ENCODE peak calls at places on chromosomes 7 and 10, in seven cellular contexts. M is effector memory CD4-positive, alpha-beta T cell; D is heart left ventricle; Z is PC-3; I is tibial nerve; P is aorta; R is CD4-positive, alpha-beta T cell. E is an unnamed sample.

GRCh38 chr7:7151285-7151684 is 31.1 kb upstream of the C1GALT1 start:
- DNase-seq in M (no peak), D (no peak), Z (no peak), I (no peak), P (no peak), R (no peak), E (no peak)

GRCh38 chr10:78648256-78648860 is 420.4 kb upstream of the ZMIZ1 start:
- DNase-seq in M (no peak), D (no peak), Z (peak; percentile 96), I (no peak), P (no peak), R (no peak), E (peak; percentile 86)

GRCh38 chr7:69467826-69468225 is 130.4 kb upstream of the AUTS2 start:
- DNase-seq in M (no peak), D (no peak), Z (no peak), I (no peak), P (no peak), R (no peak), E (no peak)

GRCh38 chr7:137909042-137909441 is 62.3 kb upstream of the DGKI start:
- DNase-seq in M (no peak), D (peak; percentile 42), Z (no peak), I (peak; percentile 50), P (peak; percentile 75), R (no peak), E (no peak)

GRCh38 chr7:75951506-75951905 is 36.6 kb downstream of the POR start:
- DNase-seq in M (no peak), D (peak; percentile 82), Z (peak; percentile 16), I (no peak), P (no peak), R (no peak), E (no peak)

GRCh38 chr10:133318494-133319127 is 9.9 kb downstream of the ZNF511 start:
- DNase-seq in M (peak; percentile 47), D (peak; percentile 58), Z (peak; percentile 66), I (no peak), P (peak; percentile 71), R (peak; percentile 51), E (no peak)

GRCh38 chr7:73520673-73521635 is 1.1 kb downstream of the BAZ1B start:
- DNase-seq in M (no peak), D (no peak), Z (peak; percentile 6), I (no peak), P (no peak), R (no peak), E (no peak)

GRCh38 chr7:28858206-28858605 is 99.9 kb downstream of the TRIL start:
- DNase-seq in M (no peak), D (no peak), Z (peak; percentile 95), I (no peak), P (no peak), R (no peak), E (no peak)

GRCh38 chr10:126921974-126922525 is 16.8 kb downstream of the DOCK1 start:
- DNase-seq in M (no peak), D (no peak), Z (no peak), I (no peak), P (peak; percentile 66), R (no peak), E (no peak)

GRCh38 chr7:69076566-69076965 is 521.7 kb upstream of the AUTS2 start:
- DNase-seq in M (no peak), D (no peak), Z (no peak), I (no peak), P (no peak), R (no peak), E (no peak)

GRCh38 chr10:72126184-72126871 is 38.0 kb upstream of the SPOCK2 start:
- DNase-seq in M (no peak), D (no peak), Z (peak; percentile 58), I (no peak), P (no peak), R (no peak), E (no peak)

GRCh38 chr7:76507723-76508406 is 2.5 kb upstream of the UPK3B start:
- DNase-seq in M (no peak), D (no peak), Z (no peak), I (no peak), P (no peak), R (no peak), E (no peak)

GRCh38 chr10:112716076-112716475 is 234.0 kb upstream of the TCF7L2 start:
- DNase-seq in M (no peak), D (no peak), Z (no peak), I (no peak), P (no peak), R (no peak), E (no peak)

GRCh38 chr7:137354361-137354760 is 10.8 kb upstream of the PTN start:
- DNase-seq in M (no peak), D (no peak), Z (no peak), I (peak; percentile 13), P (no peak), R (no peak), E (no peak)

GRCh38 chr10:70729763-70730357 is 55.3 kb downstream of the TBATA start:
- DNase-seq in M (no peak), D (no peak), Z (no peak), I (no peak), P (no peak), R (no peak), E (no peak)

GRCh38 chr7:922334-923107 is 32.0 kb downstream of the ADAP1 start:
- DNase-seq in M (no peak), D (peak; percentile 27), Z (no peak), I (peak; percentile 11), P (peak; percentile 42), R (peak; percentile 10), E (no peak)

GRCh38 chr7:76515999-76516443 is 5.7 kb downstream of the UPK3B start:
- DNase-seq in M (peak; percentile 22), D (no peak), Z (peak; percentile 51), I (no peak), P (peak; percentile 58), R (no peak), E (no peak)

GRCh38 chr10:132701099-132701845 is 84.7 kb downstream of the NKX6-2 start:
- DNase-seq in M (no peak), D (peak; percentile 25), Z (no peak), I (no peak), P (peak; percentile 32), R (no peak), E (no peak)

GRCh38 chr7:45401155-45401554 is 173.0 kb upstream of the ADCY1 start:
- DNase-seq in M (no peak), D (no peak), Z (no peak), I (no peak), P (no peak), R (no peak), E (no peak)

GRCh38 chr10:34280599-34281374 is 534.3 kb downstream of the PARD3 start:
- DNase-seq in M (no peak), D (no peak), Z (peak; percentile 100), I (no peak), P (no peak), R (no peak), E (peak; percentile 84)

GRCh38 chr7:97179454-97180104 is 62.1 kb downstream of the SDHAF3 start:
- DNase-seq in M (no peak), D (peak; percentile 30), Z (peak; percentile 60), I (no peak), P (peak; percentile 48), R (peak; percentile 9), E (peak; percentile 16)

GRCh38 chr10:49613160-49613881 is 516 bp upstream of the CHAT start:
- DNase-seq in M (no peak), D (no peak), Z (no peak), I (no peak), P (peak; percentile 24), R (no peak), E (no peak)

GRCh38 chr10:50552771-50553535 is 70.8 kb downstream of the SGMS1 start:
- DNase-seq in M (peak; percentile 3), D (no peak), Z (peak; percentile 66), I (no peak), P (no peak), R (no peak), E (peak; percentile 22)

GRCh38 chr10:13512564-13512963 is 16.2 kb downstream of the BEND7 start:
- DNase-seq in M (no peak), D (no peak), Z (no peak), I (no peak), P (no peak), R (no peak), E (no peak)

GRCh38 chr10:32155075-32155516 is 98.9 kb upstream of the KIF5B start:
- DNase-seq in M (no peak), D (no peak), Z (peak; percentile 76), I (no peak), P (no peak), R (no peak), E (no peak)
- H3K27me3 ChIP-seq in M (no peaks in the 10 kb centered on the region), D (no peaks in the 10 kb centered on the region), Z (no peaks in the 10 kb centered on the region), I (no peaks in the 10 kb centered on the region), P (no peaks in the 10 kb centered on the region), R (no peaks in the 10 kb centered on the region), E (no peaks in the 10 kb centered on the region)

GRCh38 chr7:27150568-27151340 is 1.6 kb downstream of the HOXA3 start:
- DNase-seq in M (peak; percentile 42), D (peak; percentile 61), Z (peak; percentile 86), I (no peak), P (peak; percentile 84), R (peak; percentile 44), E (peak; percentile 88)
- H3K27ac ChIP-seq in M (no peak overlapping the region), D (no peak overlapping the region), Z (peak overlapping the region; percentile 84), I (peak overlapping the region; percentile 88), P (no peak overlapping the region), R (no peak overlapping the region), E (no peak overlapping the region)

DNA sequence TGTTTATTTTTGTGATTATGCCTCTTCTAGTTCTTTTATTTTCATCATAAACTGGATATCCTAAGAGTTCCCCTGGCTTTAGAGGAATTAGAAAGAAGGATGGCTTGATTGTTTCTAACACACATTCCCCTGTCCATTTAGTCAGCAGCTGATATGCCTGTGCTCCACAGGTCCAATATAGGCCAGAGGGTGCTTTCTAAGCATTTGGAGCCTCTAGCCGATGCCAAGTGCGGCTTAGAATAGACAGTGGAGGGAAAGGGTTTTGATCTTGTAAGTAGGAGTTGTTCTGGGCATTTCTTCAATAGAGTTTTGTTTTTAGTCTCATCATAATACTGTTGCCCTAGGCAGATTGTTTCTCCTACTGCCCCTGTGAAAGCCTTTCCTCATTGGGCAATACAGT is 6.6 kb downstream of the CYP3A43 start:
- DNase-seq in M (no peak), D (no peak), Z (no peak), I (no peak), P (no peak), R (no peak), E (no peak)
- H3K27me3 ChIP-seq in M (no peaks in the 10 kb centered on the region), D (no peaks in the 10 kb centered on the region), Z (peaks cover 19% of the 10 kb centered on the region), I (no peaks in the 10 kb centered on the region), P (no peaks in the 10 kb centered on the region), R (no peaks in the 10 kb centered on the region), E (peaks cover 16% of the 10 kb centered on the region)

DNA sequence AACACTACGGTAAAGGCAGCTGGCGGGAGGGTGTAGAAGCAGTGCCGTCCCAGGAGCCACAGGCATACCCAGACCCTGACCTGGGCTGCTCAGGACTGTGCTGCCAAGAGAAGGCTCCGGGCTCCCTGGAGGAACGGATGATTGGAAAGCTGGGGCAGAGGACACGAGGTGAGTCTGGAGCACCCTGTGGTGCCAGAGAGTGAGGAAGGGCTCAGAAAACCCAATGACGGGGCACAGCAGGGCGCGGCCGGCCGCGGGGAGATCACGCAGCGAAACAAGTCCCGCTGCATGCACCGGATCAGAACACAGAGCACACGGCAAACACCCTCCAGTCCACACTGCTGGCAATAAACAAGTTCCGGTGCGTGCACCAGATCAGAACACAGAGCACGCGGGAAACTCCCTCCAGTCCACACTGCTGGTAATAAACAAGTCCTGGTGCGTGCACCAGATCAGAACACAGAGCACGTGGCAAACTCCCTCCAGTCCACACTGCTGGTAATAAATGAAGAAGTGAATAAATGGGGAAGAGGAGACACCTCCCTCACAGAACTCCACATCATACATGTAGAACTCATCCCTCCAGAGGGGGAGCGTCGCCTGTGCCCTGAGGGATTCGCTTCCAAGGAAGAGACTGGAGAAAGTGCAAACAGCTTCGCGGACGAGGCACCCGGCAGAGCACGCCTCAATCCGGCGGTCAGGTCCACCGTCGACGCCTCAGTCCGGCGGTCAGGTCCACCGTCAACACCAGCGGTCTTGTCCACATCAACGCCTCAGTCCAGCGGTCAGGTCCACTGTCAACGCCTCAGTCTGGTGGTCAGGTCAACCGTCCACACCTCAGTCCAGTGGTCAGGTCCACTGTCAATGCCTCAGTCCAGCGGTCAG is 265.0 kb downstream of the MAD1L1 start:
- DNase-seq in M (no peak), D (no peak), Z (no peak), I (no peak), P (peak; percentile 39), R (no peak), E (no peak)
- H3K27ac ChIP-seq in M (no peak overlapping the region), D (no peak overlapping the region), Z (no peak overlapping the region), I (no peak overlapping the region), P (no peak overlapping the region), R (no peak overlapping the region), E (no peak overlapping the region)

E was measured in SJSA1.